ENCODE peak calls at places on chromosomes 5 and 9, in eight cellular contexts. One of them, this sample, is unnamed.

GRCh38 chr9:13186091-13186490 is 93.4 kb downstream of the MPDZ start:
- DNase-seq in central memory CD4-positive, alpha-beta T cell: no peak
- DNase-seq in posterior vena cava: no peak
- DNase-seq in GM23338: no peak
- DNase-seq in stimulated activated CD4-positive, alpha-beta T cell treated with anti-CD3 and anti-CD28 coated beads, Interleukin-2, amount 100 ng/mL, for 48 hours: no peak
- DNase-seq in stomach: no peak
- DNase-seq in NCI-H2029: no peak
- DNase-seq in GM18507: no peak
- DNase-seq in this sample: no peak

GRCh38 chr5:1557114-1557873 is 33.5 kb upstream of the LPCAT1 start:
- DNase-seq in GM23338: no peak
- DNase-seq in stomach: no peak
- DNase-seq in NCI-H2029: no peak
- DNase-seq in stimulated activated CD4-positive, alpha-beta T cell treated with anti-CD3 and anti-CD28 coated beads, Interleukin-2, amount 100 ng/mL, for 48 hours: no peak
- DNase-seq in GM18507: no peak
- DNase-seq in central memory CD4-positive, alpha-beta T cell: no peak
- DNase-seq in posterior vena cava: no peak
- DNase-seq in this sample: no peak

GRCh38 chr9:34396276-34397214 is 19.8 kb upstream of the MYORG start:
- DNase-seq in stomach: no peak
- DNase-seq in GM23338: no peak
- DNase-seq in GM18507: no peak
- DNase-seq in stimulated activated CD4-positive, alpha-beta T cell treated with anti-CD3 and anti-CD28 coated beads, Interleukin-2, amount 100 ng/mL, for 48 hours: no peak
- DNase-seq in posterior vena cava: no peak
- DNase-seq in NCI-H2029: no peak
- DNase-seq in central memory CD4-positive, alpha-beta T cell: no peak
- DNase-seq in this sample: no peak

GRCh38 chr9:82540175-82540574 is 522.8 kb downstream of the RASEF start:
- DNase-seq in GM23338: no peak
- DNase-seq in central memory CD4-positive, alpha-beta T cell: no peak
- DNase-seq in stimulated activated CD4-positive, alpha-beta T cell treated with anti-CD3 and anti-CD28 coated beads, Interleukin-2, amount 100 ng/mL, for 48 hours: no peak
- DNase-seq in NCI-H2029: no peak
- DNase-seq in posterior vena cava: no peak
- DNase-seq in GM18507: no peak
- DNase-seq in stomach: no peak
- DNase-seq in this sample: no peak

GRCh38 chr5:112005533-112005926 is 248.5 kb upstream of the NREP start:
- DNase-seq in posterior vena cava: no peak
- DNase-seq in stimulated activated CD4-positive, alpha-beta T cell treated with anti-CD3 and anti-CD28 coated beads, Interleukin-2, amount 100 ng/mL, for 48 hours: no peak
- DNase-seq in stomach: no peak
- DNase-seq in GM18507: no peak
- DNase-seq in NCI-H2029: no peak
- DNase-seq in GM23338: no peak
- DNase-seq in central memory CD4-positive, alpha-beta T cell: no peak
- DNase-seq in this sample: no peak

GRCh38 chr9:14314424-14314928 is 535 bp upstream of the NFIB start:
- DNase-seq in GM23338: peak
- DNase-seq in posterior vena cava: peak
- DNase-seq in stomach: peak
- DNase-seq in central memory CD4-positive, alpha-beta T cell: no peak
- DNase-seq in GM18507: no peak
- DNase-seq in stimulated activated CD4-positive, alpha-beta T cell treated with anti-CD3 and anti-CD28 coated beads, Interleukin-2, amount 100 ng/mL, for 48 hours: no peak
- DNase-seq in NCI-H2029: peak
- DNase-seq in this sample: no peak

GRCh38 chr9:125361837-125362531 is 100.4 kb downstream of the GAPVD1 start:
- DNase-seq in GM18507: no peak
- DNase-seq in NCI-H2029: no peak
- DNase-seq in posterior vena cava: no peak
- DNase-seq in GM23338: peak
- DNase-seq in stimulated activated CD4-positive, alpha-beta T cell treated with anti-CD3 and anti-CD28 coated beads, Interleukin-2, amount 100 ng/mL, for 48 hours: no peak
- DNase-seq in stomach: no peak
- DNase-seq in central memory CD4-positive, alpha-beta T cell: no peak
- DNase-seq in this sample: no peak

GRCh38 chr5:137641148-137641547 is 94.7 kb downstream of the KLHL3 start:
- DNase-seq in GM18507: no peak
- DNase-seq in NCI-H2029: no peak
- DNase-seq in stimulated activated CD4-positive, alpha-beta T cell treated with anti-CD3 and anti-CD28 coated beads, Interleukin-2, amount 100 ng/mL, for 48 hours: no peak
- DNase-seq in posterior vena cava: no peak
- DNase-seq in GM23338: no peak
- DNase-seq in stomach: no peak
- DNase-seq in central memory CD4-positive, alpha-beta T cell: no peak
- DNase-seq in this sample: no peak

GRCh38 chr5:157821822-157822622 is 36.9 kb downstream of the CLINT1 start:
- DNase-seq in stomach: no peak
- DNase-seq in stimulated activated CD4-positive, alpha-beta T cell treated with anti-CD3 and anti-CD28 coated beads, Interleukin-2, amount 100 ng/mL, for 48 hours: no peak
- DNase-seq in GM23338: no peak
- DNase-seq in NCI-H2029: no peak
- DNase-seq in GM18507: no peak
- DNase-seq in central memory CD4-positive, alpha-beta T cell: no peak
- DNase-seq in posterior vena cava: no peak
- DNase-seq in this sample: no peak

GRCh38 chr5:40681351-40682311 is 1.9 kb downstream of the PTGER4 start:
- DNase-seq in central memory CD4-positive, alpha-beta T cell: no peak
- DNase-seq in stimulated activated CD4-positive, alpha-beta T cell treated with anti-CD3 and anti-CD28 coated beads, Interleukin-2, amount 100 ng/mL, for 48 hours: no peak
- DNase-seq in NCI-H2029: no peak
- DNase-seq in posterior vena cava: peak
- DNase-seq in GM18507: no peak
- DNase-seq in stomach: peak
- DNase-seq in GM23338: peak
- DNase-seq in this sample: no peak

GRCh38 chr5:116377276-116378006 is 197.2 kb downstream of the SEMA6A start:
- DNase-seq in GM23338: no peak
- DNase-seq in stimulated activated CD4-positive, alpha-beta T cell treated with anti-CD3 and anti-CD28 coated beads, Interleukin-2, amount 100 ng/mL, for 48 hours: no peak
- DNase-seq in posterior vena cava: no peak
- DNase-seq in stomach: no peak
- DNase-seq in central memory CD4-positive, alpha-beta T cell: no peak
- DNase-seq in NCI-H2029: no peak
- DNase-seq in GM18507: no peak
- DNase-seq in this sample: no peak

GRCh38 chr9:101569736-101570501 is 24.9 kb downstream of the PPP3R2 start:
- DNase-seq in posterior vena cava: no peak
- DNase-seq in GM18507: no peak
- DNase-seq in central memory CD4-positive, alpha-beta T cell: peak
- DNase-seq in GM23338: no peak
- DNase-seq in stimulated activated CD4-positive, alpha-beta T cell treated with anti-CD3 and anti-CD28 coated beads, Interleukin-2, amount 100 ng/mL, for 48 hours: no peak
- DNase-seq in NCI-H2029: no peak
- DNase-seq in stomach: no peak
- DNase-seq in this sample: no peak

GRCh38 chr9:31304576-31304975 is 1079.9 kb upstream of the ACO1 start:
- DNase-seq in stomach: no peak
- DNase-seq in GM23338: no peak
- DNase-seq in NCI-H2029: no peak
- DNase-seq in GM18507: no peak
- DNase-seq in central memory CD4-positive, alpha-beta T cell: no peak
- DNase-seq in posterior vena cava: no peak
- DNase-seq in stimulated activated CD4-positive, alpha-beta T cell treated with anti-CD3 and anti-CD28 coated beads, Interleukin-2, amount 100 ng/mL, for 48 hours: no peak
- DNase-seq in this sample: no peak

GRCh38 chr5:143051244-143052058 is 281.3 kb downstream of the ARHGAP26 start:
- DNase-seq in GM23338: peak
- DNase-seq in posterior vena cava: no peak
- DNase-seq in NCI-H2029: peak
- DNase-seq in GM18507: no peak
- DNase-seq in central memory CD4-positive, alpha-beta T cell: no peak
- DNase-seq in stomach: no peak
- DNase-seq in stimulated activated CD4-positive, alpha-beta T cell treated with anti-CD3 and anti-CD28 coated beads, Interleukin-2, amount 100 ng/mL, for 48 hours: no peak
- DNase-seq in this sample: no peak

GRCh38 chr9:136728548-136729123 is 14.1 kb downstream of the LCN10 start:
- DNase-seq in stomach: no peak
- DNase-seq in central memory CD4-positive, alpha-beta T cell: no peak
- DNase-seq in GM23338: peak
- DNase-seq in stimulated activated CD4-positive, alpha-beta T cell treated with anti-CD3 and anti-CD28 coated beads, Interleukin-2, amount 100 ng/mL, for 48 hours: no peak
- DNase-seq in NCI-H2029: no peak
- DNase-seq in GM18507: no peak
- DNase-seq in posterior vena cava: peak
- DNase-seq in this sample: no peak

GRCh38 chr9:111102793-111103474 is 64.7 kb upstream of the LPAR1 start:
- DNase-seq in stomach: no peak
- DNase-seq in posterior vena cava: no peak
- DNase-seq in NCI-H2029: no peak
- DNase-seq in central memory CD4-positive, alpha-beta T cell: no peak
- DNase-seq in stimulated activated CD4-positive, alpha-beta T cell treated with anti-CD3 and anti-CD28 coated beads, Interleukin-2, amount 100 ng/mL, for 48 hours: no peak
- DNase-seq in GM18507: no peak
- DNase-seq in GM23338: no peak
- DNase-seq in this sample: no peak

GRCh38 chr9:107158321-107158720 is 124.8 kb upstream of the RAD23B start:
- DNase-seq in GM23338: peak
- DNase-seq in stomach: no peak
- DNase-seq in NCI-H2029: no peak
- DNase-seq in GM18507: no peak
- DNase-seq in central memory CD4-positive, alpha-beta T cell: no peak
- DNase-seq in posterior vena cava: no peak
- DNase-seq in stimulated activated CD4-positive, alpha-beta T cell treated with anti-CD3 and anti-CD28 coated beads, Interleukin-2, amount 100 ng/mL, for 48 hours: no peak
- DNase-seq in this sample: no peak

GRCh38 chr5:53069626-53070025 is 39.9 kb downstream of the MOCS2 start:
- DNase-seq in central memory CD4-positive, alpha-beta T cell: no peak
- DNase-seq in GM18507: no peak
- DNase-seq in posterior vena cava: no peak
- DNase-seq in stomach: no peak
- DNase-seq in stimulated activated CD4-positive, alpha-beta T cell treated with anti-CD3 and anti-CD28 coated beads, Interleukin-2, amount 100 ng/mL, for 48 hours: peak
- DNase-seq in NCI-H2029: no peak
- DNase-seq in GM23338: no peak
- DNase-seq in this sample: no peak

GRCh38 chr5:99795026-99795425 is 740.1 kb upstream of the FAM174A start:
- DNase-seq in stomach: no peak
- DNase-seq in posterior vena cava: no peak
- DNase-seq in GM18507: no peak
- DNase-seq in central memory CD4-positive, alpha-beta T cell: no peak
- DNase-seq in NCI-H2029: no peak
- DNase-seq in stimulated activated CD4-positive, alpha-beta T cell treated with anti-CD3 and anti-CD28 coated beads, Interleukin-2, amount 100 ng/mL, for 48 hours: no peak
- DNase-seq in GM23338: no peak
- DNase-seq in this sample: no peak

GRCh38 chr9:87792831-87793288 is 66.9 kb downstream of the CTSL start:
- DNase-seq in central memory CD4-positive, alpha-beta T cell: no peak
- DNase-seq in posterior vena cava: peak
- DNase-seq in stomach: peak
- DNase-seq in GM23338: peak
- DNase-seq in GM18507: peak
- DNase-seq in NCI-H2029: no peak
- DNase-seq in stimulated activated CD4-positive, alpha-beta T cell treated with anti-CD3 and anti-CD28 coated beads, Interleukin-2, amount 100 ng/mL, for 48 hours: peak
- DNase-seq in this sample: peak

GRCh38 chr5:166772770-166773169 is 1518.7 kb upstream of the WWC1 start:
- DNase-seq in posterior vena cava: no peak
- DNase-seq in stimulated activated CD4-positive, alpha-beta T cell treated with anti-CD3 and anti-CD28 coated beads, Interleukin-2, amount 100 ng/mL, for 48 hours: no peak
- DNase-seq in stomach: no peak
- DNase-seq in GM23338: no peak
- DNase-seq in GM18507: no peak
- DNase-seq in NCI-H2029: no peak
- DNase-seq in central memory CD4-positive, alpha-beta T cell: no peak
- DNase-seq in this sample: no peak

GRCh38 chr5:60497706-60498500 is 202.1 kb downstream of the DEPDC1B start:
- DNase-seq in NCI-H2029: no peak
- DNase-seq in stimulated activated CD4-positive, alpha-beta T cell treated with anti-CD3 and anti-CD28 coated beads, Interleukin-2, amount 100 ng/mL, for 48 hours: no peak
- DNase-seq in stomach: no peak
- DNase-seq in central memory CD4-positive, alpha-beta T cell: no peak
- DNase-seq in posterior vena cava: no peak
- DNase-seq in GM18507: no peak
- DNase-seq in GM23338: no peak
- DNase-seq in this sample: no peak